ENCODE peak calls at places on chromosome 5, in six cellular contexts. J, W, S, B, L and V are unnamed samples.

GRCh38 chr5:177478711-177479646 is 5.5 kb upstream of the DBN1 start:
- DNase-seq in J (no peak), W (no peak), S (peak), B (no peak), L (peak), V (no peak)

GRCh38 chr5:97979740-97980139 is 793.7 kb upstream of the RGMB start:
- DNase-seq in J (no peak), W (no peak), S (peak), B (no peak), L (peak), V (no peak)

GRCh38 chr5:172699999-172700685 is 59.1 kb downstream of the NEURL1B start:
- DNase-seq in J (no peak), W (no peak), S (peak), B (no peak), L (no peak), V (no peak)

GRCh38 chr5:81161012-81161601 is 72.0 kb upstream of the CKMT2 start:
- DNase-seq in J (no peak), W (no peak), S (no peak), B (no peak), L (no peak), V (no peak)

GRCh38 chr5:142512680-142513042 is 173.2 kb downstream of the FGF1 start:
- DNase-seq in J (peak), W (no peak), S (no peak), B (peak), L (no peak), V (no peak)

GRCh38 chr5:170148430-170149205 is 42.9 kb downstream of the FOXI1 start:
- DNase-seq in J (no peak), W (no peak), S (no peak), B (no peak), L (no peak), V (no peak)

GRCh38 chr5:113204525-113205161 is 228.0 kb downstream of the DCP2 start:
- DNase-seq in J (no peak), W (peak), S (no peak), B (peak), L (peak), V (peak)

GRCh38 chr5:35859101-35859661 is 2.5 kb downstream of the IL7R start:
- DNase-seq in J (peak), W (no peak), S (no peak), B (peak), L (no peak), V (no peak)

GRCh38 chr5:73321757-73322452 is 126.7 kb downstream of the FOXD1 start:
- DNase-seq in J (peak), W (no peak), S (no peak), B (peak), L (no peak), V (no peak)

GRCh38 chr5:181181650-181182565 is 23.1 kb downstream of the TRIM7 start:
- DNase-seq in J (peak), W (no peak), S (peak), B (peak), L (peak), V (peak)

GRCh38 chr5:168128154-168128553 is 163.3 kb upstream of the WWC1 start:
- DNase-seq in J (no peak), W (no peak), S (no peak), B (no peak), L (no peak), V (no peak)

GRCh38 chr5:149739371-149739770 is 9.3 kb downstream of the PPARGC1B start:
- DNase-seq in J (no peak), W (no peak), S (no peak), B (no peak), L (no peak), V (no peak)

GRCh38 chr5:1005362-1005851 is 3.2 kb upstream of the NKD2 start:
- DNase-seq in J (no peak), W (peak), S (peak), B (no peak), L (peak), V (no peak)

GRCh38 chr5:60366489-60366888 is 333.5 kb downstream of the DEPDC1B start:
- DNase-seq in J (no peak), W (no peak), S (no peak), B (peak), L (no peak), V (peak)

GRCh38 chr5:16538001-16538400 is 72.4 kb upstream of the ZNF622 start:
- DNase-seq in J (no peak), W (no peak), S (no peak), B (no peak), L (no peak), V (peak)

GRCh38 chr5:160616712-160617497 is 195.2 kb downstream of the PTTG1 start:
- DNase-seq in J (no peak), W (no peak), S (no peak), B (no peak), L (no peak), V (no peak)

GRCh38 chr5:138951091-138951985 is 76.2 kb upstream of the LRRTM2 start:
- DNase-seq in J (no peak), W (no peak), S (no peak), B (no peak), L (no peak), V (no peak)

GRCh38 chr5:150535611-150536010 is 27.7 kb downstream of the NDST1 start:
- DNase-seq in J (no peak), W (no peak), S (no peak), B (no peak), L (no peak), V (no peak)

GRCh38 chr5:30845194-30845593 is 348.3 kb upstream of the CDH6 start:
- DNase-seq in J (no peak), W (no peak), S (no peak), B (no peak), L (no peak), V (no peak)

GRCh38 chr5:19795218-19795617 is 192.8 kb downstream of the CDH18 start:
- DNase-seq in J (peak), W (no peak), S (no peak), B (peak), L (no peak), V (no peak)

GRCh38 chr5:181167814-181168488 is 20.6 kb downstream of the OR2V2 start:
- DNase-seq in J (no peak), W (no peak), S (no peak), B (peak), L (no peak), V (no peak)

GRCh38 chr5:91441082-91441481 is 58.0 kb upstream of the ARRDC3 start:
- DNase-seq in J (no peak), W (no peak), S (no peak), B (no peak), L (no peak), V (no peak)

GRCh38 chr5:159051431-159052281 is 48.1 kb downstream of the EBF1 start:
- DNase-seq in J (no peak), W (no peak), S (peak), B (peak), L (peak), V (peak)

GRCh38 chr5:115816226-115817042 is at the start of gene CDO1:
- DNase-seq in J (no peak), W (no peak), S (peak), B (peak), L (peak), V (peak)

GRCh38 chr5:115557667-115558387 is 13.3 kb upstream of the FEM1C start:
- DNase-seq in J (no peak), W (no peak), S (no peak), B (peak), L (no peak), V (no peak)

GRCh38 chr5:146761809-146762208 is 116.7 kb downstream of the PPP2R2B start:
- DNase-seq in J (no peak), W (no peak), S (no peak), B (no peak), L (no peak), V (no peak)

GRCh38 chr5:97476852-97477534 is 293.9 kb upstream of the RIOK2 start:
- DNase-seq in J (no peak), W (no peak), S (no peak), B (no peak), L (no peak), V (no peak)

GRCh38 chr5:53313131-53313530 is 167.3 kb upstream of the FST start:
- DNase-seq in J (no peak), W (no peak), S (no peak), B (no peak), L (no peak), V (no peak)

GRCh38 chr5:139717221-139717620 is 69.1 kb downstream of the CXXC5 start:
- DNase-seq in J (no peak), W (no peak), S (no peak), B (no peak), L (no peak), V (no peak)

GRCh38 chr5:10985711-10986110 is 224.7 kb upstream of the DAP start:
- DNase-seq in J (no peak), W (no peak), S (no peak), B (no peak), L (no peak), V (no peak)

GRCh38 chr5:26237489-26237888 is 800.9 kb downstream of the CDH9 start:
- DNase-seq in J (no peak), W (no peak), S (no peak), B (no peak), L (no peak), V (no peak)

GRCh38 chr5:91311697-91312501 is 71.2 kb downstream of the ARRDC3 start:
- DNase-seq in J (peak), W (no peak), S (peak), B (peak), L (peak), V (peak)

GRCh38 chr5:126624534-126624933 is 23.8 kb downstream of the PHAX start:
- DNase-seq in J (peak), W (no peak), S (no peak), B (peak), L (no peak), V (no peak)

GRCh38 chr5:88886756-88887741 is 4.1 kb upstream of the MEF2C start:
- DNase-seq in J (no peak), W (no peak), S (no peak), B (no peak), L (no peak), V (no peak)